ENCODE peak calls at places on chromosomes 11 and 22, in eight cellular contexts. B is ELR; W is activated T-cell treated with anti-CD3 and anti-CD28 coated beads, Interleukin-2, amount 50 U/mL, for 72 hours; P is AG09309; K is neuronal stem cell; S is esophagus squamous epithelium; Q is Right ventricle myocardium superior; T is A172. A is an unnamed sample.

GRCh38 chr11:117097567-117098268 is 510 bp downstream of the SIK3 start:
- DNase-seq in B (peak), W (peak), P (no peak), K (no peak), S (no peak), Q (no peak), T (no peak), A (peak)

GRCh38 chr22:38751422-38752346 is 4.1 kb downstream of the SUN2 start:
- DNase-seq in B (no peak), W (peak), P (no peak), K (no peak), S (peak), Q (peak), T (peak), A (no peak)

GRCh38 chr22:38706101-38706884 is 549 bp downstream of the GTPBP1 start:
- DNase-seq in B (peak), W (peak), P (no peak), K (no peak), S (peak), Q (peak), T (no peak), A (peak)

GRCh38 chr11:99370557-99371200 is 349.9 kb downstream of the CNTN5 start:
- DNase-seq in B (peak), W (no peak), P (peak), K (peak), S (no peak), Q (peak), T (peak), A (peak)

GRCh38 chr11:6647282-6647679 is 8.3 kb downstream of the DCHS1 start:
- DNase-seq in B (no peak), W (no peak), P (no peak), K (no peak), S (no peak), Q (peak), T (no peak), A (peak)

GRCh38 chr11:8870461-8871282 is 40.3 kb upstream of the AKIP1 start:
- DNase-seq in B (peak), W (peak), P (no peak), K (peak), S (no peak), Q (peak), T (peak), A (peak)

GRCh38 chr22:46744581-46744980 is 6.5 kb upstream of the CERK start:
- DNase-seq in B (no peak), W (no peak), P (no peak), K (no peak), S (no peak), Q (no peak), T (no peak), A (no peak)

GRCh38 chr11:16632295-16633200 is 105.9 kb upstream of the C11orf58 start:
- DNase-seq in B (peak), W (no peak), P (no peak), K (no peak), S (no peak), Q (no peak), T (peak), A (no peak)

GRCh38 chr22:36797988-36798670 is 18.7 kb downstream of the PVALB start:
- DNase-seq in B (no peak), W (no peak), P (no peak), K (peak), S (no peak), Q (no peak), T (no peak), A (no peak)

A was measured in heart left ventricle.